ENCODE peak calls at places on chromosomes 7 and 10, in ten cellular contexts. V is heart right ventricle, G is left ventricle myocardium inferior, T is upper lobe of right lung, F is tibial nerve, D is H1, A is PC-9, L is gastrocnemius medialis, M is HepG2, Z is fibroblast of lung. X is an unnamed sample.
A peak's percentile ranks its signal among the peaks of the same experiment; 100 is the strongest.

GRCh38 chr10:53536322-53536721 is 763.7 kb upstream of the MBL2 start:
- DNase-seq in V (no peak), G (no peak), T (no peak), F (no peak), D (no peak), A (no peak), L (no peak), M (no peak), Z (no peak), X (no peak)

GRCh38 chr7:111855842-111856227 is 293.5 kb upstream of the IMMP2L start:
- DNase-seq in V (no peak), G (no peak), T (no peak), F (no peak), D (no peak), A (no peak), L (no peak), M (no peak), Z (peak; percentile 22), X (no peak)

GRCh38 chr10:131773321-131773988 is 127.4 kb upstream of the PPP2R2D start:
- DNase-seq in V (no peak), G (no peak), T (no peak), F (no peak), D (no peak), A (no peak), L (no peak), M (no peak), Z (no peak), X (no peak)

GRCh38 chr7:140525741-140526140 is 46.4 kb upstream of the MKRN1 start:
- DNase-seq in V (no peak), G (no peak), T (no peak), F (no peak), D (no peak), A (peak; percentile 86), L (no peak), M (no peak), Z (peak; percentile 83), X (no peak)

GRCh38 chr7:157306836-157307533 is 29.8 kb upstream of the DNAJB6 start:
- DNase-seq in V (no peak), G (no peak), T (no peak), F (no peak), D (no peak), A (no peak), L (no peak), M (no peak), Z (no peak), X (no peak)

GRCh38 chr10:32367793-32368453 is 21.0 kb upstream of the EPC1 start:
- DNase-seq in V (peak; percentile 44), G (peak; percentile 62), T (no peak), F (no peak), D (peak; percentile 71), A (peak; percentile 59), L (peak; percentile 41), M (peak; percentile 54), Z (peak; percentile 46), X (no peak)

GRCh38 chr10:100970076-100970913 is 991 bp downstream of the SEMA4G start:
- DNase-seq in V (no peak), G (no peak), T (no peak), F (no peak), D (peak; percentile 73), A (no peak), L (no peak), M (peak; percentile 84), Z (no peak), X (no peak)

GRCh38 chr7:132778761-132779160 is 202.5 kb upstream of the PLXNA4 start:
- DNase-seq in V (no peak), G (no peak), T (no peak), F (no peak), D (peak; percentile 38), A (no peak), L (no peak), M (no peak), Z (no peak), X (no peak)

GRCh38 chr10:1160561-1160961 is 104.4 kb downstream of the WDR37 start:
- DNase-seq in V (no peak), G (no peak), T (peak; percentile 46), F (no peak), D (peak; percentile 33), A (no peak), L (no peak), M (no peak), Z (no peak), X (peak; percentile 40)

GRCh38 chr10:124239666-124240065 is 146.3 kb upstream of the CHST15 start:
- DNase-seq in V (no peak), G (no peak), T (no peak), F (no peak), D (no peak), A (no peak), L (no peak), M (no peak), Z (no peak), X (peak; percentile 50)

GRCh38 chr10:85611093-85611740 is 755.4 kb downstream of the GRID1 start:
- DNase-seq in V (no peak), G (no peak), T (no peak), F (no peak), D (peak; percentile 8), A (no peak), L (no peak), M (no peak), Z (no peak), X (no peak)

GRCh38 chr10:86536294-86536861 is 14.8 kb upstream of the WAPL start:
- DNase-seq in V (peak; percentile 25), G (no peak), T (no peak), F (no peak), D (peak; percentile 76), A (no peak), L (no peak), M (no peak), Z (no peak), X (no peak)

GRCh38 chr7:24980695-24981543 is 941 bp upstream of the OSBPL3 start:
- DNase-seq in V (peak; percentile 18), G (no peak), T (peak; percentile 68), F (no peak), D (peak; percentile 50), A (peak; percentile 53), L (peak; percentile 4), M (no peak), Z (peak; percentile 45), X (no peak)

DNA sequence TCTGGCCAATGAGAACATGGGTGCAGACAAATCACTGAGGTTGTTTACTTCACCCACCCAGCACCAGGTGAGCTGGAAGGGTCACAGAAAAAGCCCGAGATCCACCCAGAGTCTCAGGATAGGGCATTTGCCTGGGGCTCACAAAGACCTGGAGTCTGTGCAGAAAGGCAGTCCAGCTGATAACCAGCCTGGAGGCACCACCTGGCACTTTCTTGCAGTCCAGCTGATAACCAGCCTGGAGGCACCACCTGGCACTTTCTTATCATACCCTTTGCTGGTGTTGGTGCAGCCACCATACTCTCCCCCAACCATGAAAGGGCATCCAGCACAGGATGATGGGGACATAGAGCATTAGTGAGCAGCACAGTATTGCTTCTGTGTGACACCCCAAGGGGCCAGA is 104.1 kb downstream of the PPP1R3C start:
- DNase-seq in V (no peak), G (no peak), T (no peak), F (no peak), D (no peak), A (no peak), L (no peak), M (no peak), Z (no peak), X (no peak)
- H3K36me3 ChIP-seq in V (no peaks in the 10 kb centered on the region), G (no peaks in the 10 kb centered on the region), T (no peaks in the 10 kb centered on the region), F (no peaks in the 10 kb centered on the region), D (no peaks in the 10 kb centered on the region), A (no peaks in the 10 kb centered on the region), L (no peaks in the 10 kb centered on the region), M (no peaks in the 10 kb centered on the region), Z (no peaks in the 10 kb centered on the region), X (no peaks in the 10 kb centered on the region)

GRCh38 chr7:129948338-129948737 is 4.4 kb downstream of the UBE2H start:
- DNase-seq in V (no peak), G (no peak), T (peak; percentile 30), F (no peak), D (no peak), A (no peak), L (no peak), M (no peak), Z (no peak), X (no peak)
- H3K4me3 ChIP-seq in V (no peak overlapping the region), G (peak overlapping the region; percentile 88), T (no peak overlapping the region), F (no peak overlapping the region), D (no peak overlapping the region), A (peak overlapping the region; percentile 76), L (peak overlapping the region; percentile 81), M (no peak overlapping the region), Z (peak overlapping the region; percentile 5), X (no peak overlapping the region)

DNA sequence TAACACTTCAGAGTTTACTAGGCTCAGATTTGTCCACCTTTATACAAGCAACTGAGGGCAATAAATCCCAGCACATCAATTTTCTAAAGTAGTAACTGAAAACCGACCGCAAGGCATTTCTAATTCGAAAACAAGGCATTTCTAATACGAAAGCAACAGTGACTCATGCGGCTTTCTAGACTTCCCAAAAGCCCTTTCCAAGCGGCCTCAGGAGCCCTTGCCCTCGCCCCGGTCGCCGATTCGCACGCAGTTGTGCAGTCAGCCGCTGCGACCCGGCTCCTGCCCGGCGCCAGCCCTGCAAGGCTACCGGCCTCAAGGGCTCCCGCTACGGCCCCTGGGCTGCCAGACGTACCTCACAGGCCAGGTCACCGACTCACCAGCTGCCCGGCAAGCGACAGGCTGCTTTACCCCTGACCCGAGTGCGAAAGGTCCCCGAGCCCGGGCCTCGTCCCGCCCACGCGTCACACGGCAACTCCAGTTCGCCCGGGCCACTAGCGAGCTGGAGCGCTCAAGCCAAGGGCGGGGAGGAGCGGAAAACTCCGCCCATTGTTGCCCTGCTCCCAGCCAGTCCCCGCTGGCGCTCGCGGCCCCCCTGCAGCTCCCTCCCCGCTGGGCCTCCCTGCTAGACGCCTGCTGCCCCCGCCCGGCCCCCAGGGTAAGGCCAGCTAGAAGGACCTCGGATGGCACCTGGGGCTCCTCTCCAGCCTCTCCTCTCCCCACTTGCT is 7.3 kb downstream of the NCOA4 start:
- DNase-seq in V (peak; percentile 93), G (peak; percentile 93), T (peak; percentile 99), F (peak; percentile 79), D (peak; percentile 88), A (peak; percentile 97), L (peak; percentile 85), M (peak; percentile 92), Z (peak; percentile 91), X (peak; percentile 95)
- TF ChIP-seq CTCF in V (peak; percentile 34), G (peak; percentile 43), T (peak; percentile 42), F (no peak), D (no peak), A (peak; percentile 43), L (peak; percentile 14), M (peak; percentile 80), Z (peak; percentile 23), X (peak; percentile 40)

GRCh38 chr7:94223375-94224084 is 171.2 kb upstream of the COL1A2 start:
- DNase-seq in V (no peak), G (no peak), T (no peak), F (no peak), D (peak; percentile 61), A (peak; percentile 57), L (no peak), M (no peak), Z (peak; percentile 69), X (no peak)

GRCh38 chr7:94231333-94231732 is 163.4 kb upstream of the COL1A2 start:
- DNase-seq in V (no peak), G (no peak), T (no peak), F (no peak), D (no peak), A (no peak), L (no peak), M (no peak), Z (no peak), X (no peak)

GRCh38 chr7:94228223-94228622 is 166.5 kb upstream of the COL1A2 start:
- DNase-seq in V (no peak), G (no peak), T (no peak), F (no peak), D (no peak), A (no peak), L (no peak), M (no peak), Z (no peak), X (no peak)

GRCh38 chr7:94228678-94229077 is 166.0 kb upstream of the COL1A2 start:
- DNase-seq in V (no peak), G (no peak), T (no peak), F (no peak), D (no peak), A (no peak), L (no peak), M (no peak), Z (peak; percentile 37), X (no peak)
- H3K36me3 ChIP-seq in V (no peaks in the 10 kb centered on the region), G (no peaks in the 10 kb centered on the region), T (no peaks in the 10 kb centered on the region), F (no peaks in the 10 kb centered on the region), D (no peaks in the 10 kb centered on the region), A (no peaks in the 10 kb centered on the region), L (no peaks in the 10 kb centered on the region), M (no peaks in the 10 kb centered on the region), Z (no peaks in the 10 kb centered on the region), X (no peaks in the 10 kb centered on the region)

X was measured in ascending aorta.